ENCODE peak calls at places on chromosomes 6 and 20, in eight cellular contexts. E is activated T-helper 1 cell treated with Interleukin-2 at 50 U/mL for 16 hours; I is IMR-90; U is heart right ventricle; Z is HTR-8/SVneo; Q is CD4-positive, alpha-beta T cell; B is uterus; X is LoVo. O is an unnamed sample.

GRCh38 chr6:31948306-31948705 is 2.4 kb downstream of the CFB start:
- DNase-seq in E (no peak), I (no peak), U (no peak), Z (no peak), Q (no peak), B (no peak), X (no peak), O (no peak)

GRCh38 chr20:43982016-43982415 is 67.4 kb downstream of the TOX2 start:
- DNase-seq in E (no peak), I (no peak), U (no peak), Z (no peak), Q (no peak), B (no peak), X (no peak), O (no peak)

GRCh38 chr6:39424831-39425230 is 102.3 kb upstream of the KCNK16 start:
- DNase-seq in E (no peak), I (no peak), U (no peak), Z (no peak), Q (no peak), B (no peak), X (no peak), O (no peak)

GRCh38 chr20:63080411-63080810 is 73.6 kb upstream of the BHLHE23 start:
- DNase-seq in E (no peak), I (no peak), U (peak), Z (no peak), Q (no peak), B (no peak), X (no peak), O (no peak)

GRCh38 chr20:59835448-59836395 is 97.7 kb downstream of the SYCP2 start:
- DNase-seq in E (no peak), I (peak), U (peak), Z (peak), Q (no peak), B (peak), X (no peak), O (no peak)

GRCh38 chr6:41176189-41176588 is 13.3 kb upstream of the TREM2 start:
- DNase-seq in E (no peak), I (no peak), U (no peak), Z (no peak), Q (no peak), B (no peak), X (no peak), O (no peak)

GRCh38 chr6:143060806-143061596 is at the start of gene AIG1:
- DNase-seq in E (peak), I (no peak), U (no peak), Z (peak), Q (peak), B (peak), X (no peak), O (no peak)

GRCh38 chr6:119201486-119201885 is 123.0 kb upstream of the FAM184A start:
- DNase-seq in E (no peak), I (no peak), U (no peak), Z (no peak), Q (no peak), B (no peak), X (no peak), O (no peak)

GRCh38 chr6:157848693-157849092 is 25.6 kb downstream of the SNX9 start:
- DNase-seq in E (no peak), I (no peak), U (no peak), Z (no peak), Q (no peak), B (no peak), X (no peak), O (no peak)

GRCh38 chr6:3239110-3239830 is 11.8 kb upstream of the TUBB2B start:
- DNase-seq in E (no peak), I (no peak), U (no peak), Z (no peak), Q (no peak), B (no peak), X (no peak), O (no peak)

O was measured in NCI-H460.